ENCODE peak calls at places on chromosomes 11 and 22, in four cellular contexts. F is CD8-positive, alpha-beta memory T cell; Q is sigmoid colon; J is heart right ventricle. V is an unnamed sample. For H3K9me3, the result is how much of the 10 kb centered on the place peaks cover.

GRCh38 chr22:42114721-42115120 is 15.9 kb downstream of the CYP2D6 start:
- DNase-seq in F (no peak), Q (no peak), J (no peak), V (no peak)

GRCh38 chr11:130246270-130246669 is 68.4 kb downstream of the ZBTB44 start:
- DNase-seq in J (no peak), Q (no peak), F (no peak), V (no peak)

GRCh38 chr22:38284042-38284402 is 11.2 kb upstream of the TMEM184B start:
- DNase-seq in Q (peak), F (no peak), J (peak), V (no peak)

GRCh38 chr11:7575841-7576451 is 62.1 kb downstream of the PPFIBP2 start:
- DNase-seq in Q (no peak), F (peak), J (no peak), V (no peak)

GRCh38 chr11:75078233-75078632 is 18.4 kb downstream of the OR2AT4 start:
- DNase-seq in J (no peak), F (no peak), Q (no peak), V (no peak)

GRCh38 chr11:96827164-96827563 is 437.4 kb downstream of the JRKL start:
- DNase-seq in F (no peak), Q (no peak), J (no peak), V (no peak)

GRCh38 chr11:112212710-112213109 is 13.5 kb upstream of the PTS start:
- DNase-seq in F (no peak), Q (no peak), J (no peak), V (no peak)

GRCh38 chr11:19766206-19766605 is 53.6 kb downstream of the NAV2 start:
- DNase-seq in F (no peak), Q (no peak), J (no peak), V (no peak)

GRCh38 chr11:129408865-129409444 is 33.3 kb downstream of the BARX2 start:
- DNase-seq in J (no peak), Q (no peak), F (no peak), V (no peak)

GRCh38 chr22:21641417-21641794 is 696 bp upstream of the SDF2L1 start:
- DNase-seq in J (no peak), F (no peak), Q (no peak), V (no peak)

GRCh38 chr11:10309163-10310093 is 4.6 kb downstream of the ADM start:
- DNase-seq in J (peak), Q (peak), F (no peak), V (no peak)

GRCh38 chr11:13358871-13359270 is 81.3 kb downstream of the BMAL1 start:
- DNase-seq in Q (no peak), F (no peak), J (no peak), V (no peak)

GRCh38 chr11:134379241-134379640 is 32.8 kb downstream of the B3GAT1 start:
- DNase-seq in Q (no peak), J (no peak), F (no peak), V (no peak)

GRCh38 chr11:134377876-134378275 is 34.2 kb downstream of the B3GAT1 start:
- DNase-seq in Q (no peak), F (no peak), J (no peak), V (no peak)

GRCh38 chr11:134380785-134381184 is 31.3 kb downstream of the B3GAT1 start:
- DNase-seq in J (no peak), F (no peak), Q (no peak), V (no peak)

GRCh38 chr11:134382257-134382656 is 29.8 kb downstream of the B3GAT1 start:
- DNase-seq in F (no peak), J (no peak), Q (no peak), V (no peak)

DNA sequence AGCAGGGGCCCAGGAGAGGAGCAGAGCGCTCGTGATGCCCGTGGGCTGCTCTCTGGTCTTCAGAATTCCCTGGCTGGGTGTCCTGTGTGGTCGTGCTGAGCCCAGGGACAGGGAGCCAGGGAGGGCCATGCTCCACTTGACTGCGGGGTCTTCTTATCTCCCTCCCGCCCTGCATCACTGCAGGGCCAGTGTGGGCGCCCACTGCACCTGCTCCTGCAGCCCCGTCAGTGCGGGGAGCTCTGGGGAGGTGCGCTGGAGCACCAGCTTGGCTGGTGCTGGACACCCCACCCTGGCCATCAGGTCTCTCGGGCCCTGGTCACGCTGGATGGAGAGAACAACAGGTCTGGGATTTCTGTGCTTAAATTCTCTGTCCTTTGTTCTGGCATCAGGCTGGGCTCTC is 31.8 kb downstream of the B3GAT1 start:
- DNase-seq in J (no peak), Q (no peak), F (no peak), V (no peak)
- H3K9me3 ChIP-seq in J (under half), Q (under half), F (under half), V (under half)

GRCh38 chr22:30978304-30978962 is 9.4 kb downstream of the TUG1 start:
- DNase-seq in Q (no peak), F (no peak), J (no peak), V (no peak)
- H3K9me3 ChIP-seq in Q (under half), F (half or more), J (half or more), V (under half)

GRCh38 chr22:45485271-45485670 is 17.4 kb upstream of the FBLN1 start:
- DNase-seq in Q (no peak), F (no peak), J (no peak), V (no peak)
- H3K9me3 ChIP-seq in Q (under half), F (under half), J (under half), V (under half)

DNA sequence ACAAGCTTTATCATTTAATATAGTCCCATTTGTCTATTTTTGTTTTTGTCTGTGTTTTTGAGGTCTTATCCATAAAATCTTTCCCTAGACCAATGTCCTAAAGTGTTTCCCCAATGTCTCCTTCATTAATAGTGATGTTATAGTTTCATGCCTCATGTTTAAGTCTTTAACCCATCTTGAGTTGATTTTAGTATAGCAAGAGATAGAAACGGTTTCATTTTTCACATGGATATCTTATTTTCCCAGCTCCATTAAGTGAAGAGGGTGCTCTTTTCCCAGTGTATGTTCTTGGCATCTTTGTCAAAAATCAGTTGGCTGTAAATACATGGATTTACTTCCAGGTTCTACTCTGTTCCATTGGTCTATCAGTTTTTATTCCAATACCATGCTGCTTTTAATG is 58.2 kb downstream of the KCNQ1OT1 start:
- DNase-seq in Q (no peak), F (no peak), J (no peak), V (no peak)
- H3K9me3 ChIP-seq in Q (under half), F (under half), J (half or more), V (under half)

DNA sequence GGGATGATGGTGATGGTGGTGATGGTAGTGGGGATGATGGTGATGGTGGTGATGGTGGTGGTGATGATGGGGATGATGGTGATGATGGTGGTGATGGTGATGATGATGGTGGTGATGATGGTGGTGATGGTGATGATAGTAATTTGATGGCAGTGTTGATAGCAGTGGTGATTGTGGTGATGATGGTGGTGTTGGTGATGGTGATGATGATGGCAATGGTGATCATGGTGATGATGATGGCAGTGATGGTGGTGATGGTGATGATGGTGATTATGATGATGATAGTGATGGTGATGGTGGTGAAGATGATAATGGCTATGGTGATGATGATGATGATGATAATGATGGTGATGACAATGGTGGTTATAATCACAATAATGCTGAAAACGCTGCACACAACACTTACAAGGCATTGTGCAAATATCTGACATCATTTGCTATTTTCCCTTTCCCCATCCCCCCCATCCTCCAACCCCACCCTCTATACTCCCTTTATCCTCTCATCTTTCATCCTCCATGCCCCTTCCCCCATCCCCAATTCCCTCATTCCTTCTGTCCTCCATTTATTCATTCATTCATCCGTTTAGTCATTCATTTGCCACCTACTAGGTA is 230.1 kb downstream of the BRD1 start:
- DNase-seq in Q (no peak), F (no peak), J (no peak), V (no peak)
- H3K9me3 ChIP-seq in Q (under half), F (under half), J (under half), V (under half)